ENCODE peak calls at places on chromosomes 11 and 22, in seven cellular contexts. D is NCI-H774, F is BJ, E is activated T-cell treated with anti-CD3 and anti-CD28 coated beads for 1 hour, P is lower leg skin, H is neural crest cell, C is RCC 7860. Y is an unnamed sample.

GRCh38 chr22:35352214-35353111 is 28.4 kb upstream of the HMOX1 start:
- DNase-seq in E (peak; percentile 17), H (peak; percentile 21), F (no peak), C (no peak), P (peak; percentile 93), D (no peak), Y (peak; percentile 70)

GRCh38 chr11:62256281-62256680 is 13.7 kb upstream of the SCGB2A2 start:
- DNase-seq in H (no peak), D (no peak), C (no peak), F (no peak), E (no peak), P (no peak), Y (no peak)

GRCh38 chr11:3644817-3645235 is at the start of gene ART1:
- DNase-seq in D (no peak), P (no peak), C (no peak), E (no peak), F (no peak), H (no peak), Y (no peak)

GRCh38 chr22:20508815-20509271 is 1.4 kb downstream of the MED15 start:
- DNase-seq in H (no peak), F (no peak), E (no peak), C (no peak), D (no peak), P (no peak), Y (no peak)

GRCh38 chr11:34570584-34570983 is 50.3 kb upstream of the EHF start:
- DNase-seq in D (no peak), P (no peak), C (peak; percentile 46), H (no peak), F (no peak), E (no peak), Y (no peak)

GRCh38 chr22:17948101-17948500 is 76.3 kb downstream of the MICAL3 start:
- DNase-seq in F (no peak), D (no peak), C (no peak), P (no peak), E (no peak), H (no peak), Y (no peak)

GRCh38 chr11:36333897-36334296 is 37.8 kb downstream of the PRR5L start:
- DNase-seq in P (no peak), D (no peak), F (no peak), E (no peak), C (no peak), H (no peak), Y (peak; percentile 64)

GRCh38 chr22:41870786-41871185 is 37.9 kb downstream of the SREBF2 start:
- DNase-seq in H (no peak), E (no peak), P (no peak), D (no peak), C (no peak), F (no peak), Y (no peak)

GRCh38 chr11:92838655-92839334 is 130.7 kb upstream of the MTNR1B start:
- DNase-seq in P (no peak), C (no peak), H (no peak), E (no peak), F (no peak), D (peak; percentile 17), Y (peak; percentile 10)

GRCh38 chr11:31096191-31096590 is 273.3 kb downstream of the DCDC1 start:
- DNase-seq in E (no peak), P (no peak), C (no peak), F (no peak), H (no peak), D (no peak), Y (no peak)

GRCh38 chr22:28344893-28345292 is 334.7 kb downstream of the TTC28 start:
- DNase-seq in H (no peak), C (no peak), P (no peak), E (no peak), D (no peak), F (no peak), Y (peak; percentile 13)

GRCh38 chr11:24593332-24593731 is 96.5 kb downstream of the LUZP2 start:
- DNase-seq in D (no peak), F (no peak), C (no peak), E (no peak), P (no peak), H (no peak), Y (no peak)

GRCh38 chr11:68436985-68437926 is 23.3 kb upstream of the PPP6R3 start:
- DNase-seq in E (no peak), P (no peak), D (no peak), C (peak; percentile 64), F (no peak), H (no peak), Y (peak; percentile 92)

GRCh38 chr11:128573674-128574073 is 13.7 kb downstream of the ETS1 start:
- DNase-seq in F (no peak), C (no peak), D (no peak), P (no peak), E (no peak), H (no peak), Y (no peak)

GRCh38 chr11:396948-397548 is 3.0 kb downstream of the PKP3 start:
- DNase-seq in E (no peak), F (no peak), H (no peak), P (no peak), D (no peak), C (no peak), Y (peak; percentile 90)

GRCh38 chr11:97454988-97455387 is 1065.2 kb downstream of the JRKL start:
- DNase-seq in D (no peak), E (no peak), P (no peak), H (no peak), F (no peak), C (no peak), Y (no peak)

GRCh38 chr11:18203723-18204122 is 31.1 kb downstream of the MRGPRX4 start:
- DNase-seq in P (no peak), H (peak; percentile 26), F (no peak), D (peak; percentile 3), C (no peak), E (no peak), Y (peak; percentile 36)

GRCh38 chr11:9566561-9567063 is 6.9 kb upstream of the WEE1 start:
- DNase-seq in D (no peak), E (no peak), H (no peak), F (no peak), P (no peak), C (no peak), Y (no peak)